ENCODE peak calls at places on chromosomes 1 and 21, in four cellular contexts. Q is mesendoderm, O is IMR-90, P is A673. S is an unnamed sample.

GRCh38 chr1:166944186-166944967 is 31.0 kb downstream of the ILDR2 start:
- DNase-seq in O (peak; percentile 44), Q (no peak), P (no peak), S (no peak)

GRCh38 chr1:36635284-36635683 is 152.6 kb upstream of the CSF3R start:
- DNase-seq in Q (no peak), O (no peak), P (no peak), S (no peak)

GRCh38 chr1:24009406-24009805 is 29.3 kb upstream of the SRSF10 start:
- DNase-seq in Q (no peak), P (no peak), O (peak; percentile 78), S (no peak)

GRCh38 chr1:168408531-168409242 is 128.0 kb downstream of the TBX19 start:
- DNase-seq in O (peak; percentile 22), Q (peak; percentile 84), P (no peak), S (no peak)

GRCh38 chr1:224368409-224368808 is 11.7 kb downstream of the CNIH4 start:
- DNase-seq in Q (no peak), P (no peak), O (peak; percentile 37), S (no peak)

GRCh38 chr1:36530261-36530660 is 47.5 kb upstream of the CSF3R start:
- DNase-seq in O (no peak), Q (no peak), P (no peak), S (no peak)

GRCh38 chr1:116259665-116260064 is 113.4 kb upstream of the ATP1A1 start:
- DNase-seq in Q (peak; percentile 14), P (no peak), O (no peak), S (no peak)

GRCh38 chr21:41825216-41825615 is 53.9 kb downstream of the PRDM15 start:
- DNase-seq in Q (no peak), O (no peak), P (no peak), S (no peak)

GRCh38 chr1:93865253-93865652 is 13.8 kb downstream of the DNTTIP2 start:
- DNase-seq in O (peak; percentile 54), Q (no peak), P (no peak), S (no peak)

GRCh38 chr1:181189691-181190361 is 101.3 kb downstream of the IER5 start:
- DNase-seq in Q (peak; percentile 79), P (peak; percentile 74), O (peak; percentile 29), S (no peak)

GRCh38 chr1:4020411-4020810 is 120.3 kb upstream of the C1orf174 start:
- DNase-seq in P (no peak), O (no peak), Q (no peak), S (no peak)

GRCh38 chr1:203454986-203455471 is 20.6 kb upstream of the PRELP start:
- DNase-seq in O (no peak), Q (no peak), P (no peak), S (no peak)

GRCh38 chr21:38475519-38475918 is 22.8 kb downstream of the ERG start:
- DNase-seq in P (no peak), Q (peak; percentile 27), O (no peak), S (no peak)

GRCh38 chr1:49048188-49048587 is 271.5 kb upstream of the BEND5 start:
- DNase-seq in Q (peak; percentile 41), O (no peak), P (peak; percentile 32), S (no peak)

GRCh38 chr1:101645810-101646209 is 350.9 kb downstream of the OLFM3 start:
- DNase-seq in P (no peak), Q (no peak), O (no peak), S (no peak)

GRCh38 chr1:214912127-214912526 is 170.4 kb upstream of the KCNK2 start:
- DNase-seq in Q (no peak), O (no peak), P (no peak), S (no peak)

GRCh38 chr1:53706356-53706755 is 32.6 kb downstream of the GLIS1 start:
- DNase-seq in O (no peak), P (no peak), Q (no peak), S (no peak)

GRCh38 chr1:42336978-42337377 is 1.9 kb upstream of the FOXJ3 start:
- DNase-seq in O (no peak), P (no peak), Q (peak; percentile 90), S (no peak)

GRCh38 chr1:10074059-10074854 is 41.5 kb downstream of the UBE4B start:
- DNase-seq in O (peak; percentile 98), Q (peak; percentile 17), P (no peak), S (no peak)

GRCh38 chr1:156118175-156118868 is 3.8 kb downstream of the LMNA start:
- DNase-seq in Q (no peak), O (no peak), P (no peak), S (no peak)

GRCh38 chr1:156115514-156116374 is 1.2 kb downstream of the LMNA start:
- DNase-seq in O (peak; percentile 65), Q (peak; percentile 81), P (peak; percentile 52), S (no peak)

GRCh38 chr1:156119503-156120209 is 5.1 kb downstream of the LMNA start:
- DNase-seq in O (peak; percentile 76), P (peak; percentile 64), Q (peak; percentile 61), S (no peak)

GRCh38 chr1:156114919-156115513 is 505 bp downstream of the LMNA start:
- DNase-seq in O (no peak), Q (peak; percentile 77), P (no peak), S (no peak)

DNA sequence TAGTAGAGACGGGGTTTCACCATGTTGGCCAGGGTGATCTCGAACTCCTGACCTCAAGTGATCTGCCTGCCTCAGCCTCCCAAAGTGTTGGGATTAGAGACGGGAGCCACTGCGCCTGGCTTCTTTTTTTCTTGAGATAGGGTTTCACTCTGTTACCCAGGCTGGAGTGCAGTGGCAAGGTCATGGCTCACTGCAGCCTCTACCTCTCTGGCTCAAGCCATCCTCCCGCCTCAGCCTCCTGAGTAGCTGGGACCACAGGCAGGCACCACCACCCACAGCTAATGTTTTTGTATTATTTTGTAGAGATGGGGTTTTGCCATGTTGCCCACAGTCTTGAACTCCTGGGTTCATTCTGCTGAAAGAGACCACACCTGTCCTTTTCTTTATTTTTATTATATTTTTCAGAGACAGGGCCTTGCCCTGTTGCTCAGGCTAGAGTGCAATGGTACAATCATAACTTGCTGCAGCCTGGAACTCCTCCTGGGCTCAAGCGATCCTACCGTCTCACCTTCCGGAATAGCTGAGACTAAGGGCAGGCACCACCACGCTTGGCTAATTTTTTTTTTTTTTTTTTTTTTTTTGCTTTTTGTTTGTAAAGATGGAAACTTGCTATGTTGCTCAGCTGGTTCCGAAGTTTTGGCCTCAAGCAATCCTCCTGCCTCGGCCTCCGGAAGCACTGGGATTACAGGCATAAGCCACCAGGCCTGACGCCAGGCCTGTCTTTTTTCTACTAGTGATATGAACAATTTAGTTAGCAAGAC is 3.1 kb downstream of the LMNA start:
- DNase-seq in O (no peak), Q (no peak), P (no peak), S (no peak)
- H3K4me3 ChIP-seq in O (peak overlapping the region; percentile 9), Q (no peak overlapping the region), P (no peak overlapping the region), S (peak overlapping the region; percentile 16)

DNA sequence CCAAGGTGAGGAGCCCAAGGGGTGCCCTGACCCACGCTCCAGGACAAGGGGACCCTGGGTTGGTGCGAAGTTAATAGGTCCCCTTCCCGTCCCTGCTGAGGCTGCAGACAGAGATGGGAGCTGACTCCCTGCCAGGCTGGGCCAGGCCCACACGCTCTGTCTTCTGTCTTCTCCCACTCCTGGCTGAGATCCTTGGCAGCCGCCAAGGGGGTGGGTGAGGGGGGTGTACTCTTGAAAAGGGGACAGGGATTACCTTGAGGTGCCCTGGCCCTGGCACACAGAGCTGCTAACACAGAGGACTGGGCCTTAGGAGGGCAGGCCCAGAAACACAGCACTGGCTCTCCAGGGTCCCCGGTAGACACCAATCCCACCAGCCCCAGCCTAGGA is 11.0 kb upstream of the CTRC start:
- DNase-seq in Q (no peak), P (no peak), O (no peak), S (no peak)
- H3K4me3 ChIP-seq in Q (no peak overlapping the region), P (no peak overlapping the region), O (no peak overlapping the region), S (no peak overlapping the region)

DNA sequence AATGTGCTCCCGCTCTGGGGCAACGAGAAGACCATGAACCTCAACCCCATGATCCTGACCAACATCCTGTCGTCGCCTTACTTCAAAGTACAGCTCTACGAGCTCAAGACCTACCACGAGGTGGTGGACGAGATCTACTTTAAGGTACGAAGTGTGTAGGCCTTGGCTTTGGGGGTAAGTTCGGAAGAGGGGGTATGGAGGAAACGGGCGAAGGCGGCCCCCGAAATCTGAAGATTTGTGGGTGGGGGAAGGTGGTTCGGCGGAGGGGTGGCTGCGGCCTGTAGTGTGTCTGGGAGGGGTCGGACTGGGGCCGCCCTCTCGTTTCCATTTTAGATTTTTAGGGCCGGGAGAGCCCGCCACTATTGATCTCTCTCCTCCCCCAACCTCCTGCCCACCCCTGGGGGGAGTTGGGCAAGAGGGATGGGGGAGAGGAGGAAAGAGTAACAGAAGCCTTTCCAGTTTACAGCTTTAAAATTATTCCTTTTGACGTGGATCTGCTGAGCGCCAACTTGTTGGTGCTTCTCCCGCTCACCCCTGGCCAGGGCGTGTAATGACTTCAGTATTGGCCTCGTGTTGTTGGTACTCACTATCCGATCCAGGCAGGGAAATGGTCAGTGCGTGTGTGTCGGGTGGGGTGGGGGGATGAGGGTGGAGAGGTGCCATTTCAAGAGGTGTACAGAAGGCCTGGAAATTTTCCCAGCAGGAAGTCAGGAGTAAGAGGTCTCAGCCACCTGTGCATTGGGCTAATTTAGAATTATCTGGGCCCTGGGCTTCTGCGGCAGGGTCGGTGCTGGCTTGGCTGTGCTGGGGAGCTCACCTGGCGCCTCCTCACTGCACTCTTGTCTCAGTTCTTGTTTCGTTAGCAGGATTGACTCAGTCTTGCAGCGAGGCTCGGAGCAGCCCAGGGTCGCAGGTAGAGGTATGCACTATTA is 880 bp downstream of the PRPF38B start:
- DNase-seq in O (peak; percentile 78), P (peak; percentile 68), Q (peak; percentile 89), S (no peak)
- H3K4me3 ChIP-seq in O (peak overlapping the region; percentile 84), P (peak overlapping the region; percentile 77), Q (peak overlapping the region; percentile 79), S (peak overlapping the region; percentile 86)

GRCh38 chr1:111101854-111102642 is 37.8 kb downstream of the DRAM2 start:
- DNase-seq in P (no peak), O (no peak), Q (no peak), S (no peak)
- H3K4me3 ChIP-seq in P (no peak overlapping the region), O (no peak overlapping the region), Q (no peak overlapping the region), S (no peak overlapping the region)

DNA sequence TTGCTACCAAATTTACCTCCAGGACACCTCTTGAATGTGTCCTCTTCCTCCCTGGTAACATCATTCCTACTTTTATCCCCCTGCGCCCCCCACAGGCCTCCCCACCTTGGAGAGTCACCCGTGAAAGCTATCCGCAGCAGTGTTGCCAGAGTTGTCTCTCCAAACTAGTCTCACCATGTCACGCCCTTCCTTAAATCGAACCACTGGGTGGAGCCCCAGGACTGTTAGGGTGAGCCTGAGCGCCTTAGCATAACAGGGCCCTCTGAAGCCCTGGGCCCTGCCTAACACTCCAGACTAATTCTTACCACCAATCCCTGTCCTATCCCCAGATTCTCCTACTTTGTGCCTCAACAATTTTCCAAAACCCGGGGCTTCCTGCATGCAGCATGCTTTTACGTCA is 35.0 kb downstream of the HSD3B2 start:
- DNase-seq in Q (peak; percentile 70), P (peak; percentile 12), O (no peak), S (no peak)
- H3K4me3 ChIP-seq in Q (no peak overlapping the region), P (no peak overlapping the region), O (no peak overlapping the region), S (no peak overlapping the region)

GRCh38 chr1:152654110-152654509 is 9.1 kb upstream of the LCE2D start:
- DNase-seq in O (peak; percentile 33), P (peak; percentile 76), Q (peak; percentile 68), S (no peak)
- H3K4me3 ChIP-seq in O (no peak overlapping the region), P (no peak overlapping the region), Q (no peak overlapping the region), S (no peak overlapping the region)

S was measured in SK-N-MC.